ENCODE peak calls at places on chromosomes 4 and X, in four cellular contexts. E is breast epithelium, U is HL-60, K is GM12892. X is an unnamed sample.

GRCh38 chrX:13646154-13646549 is 6.8 kb upstream of the TCEANC start:
- DNase-seq in E (peak; percentile 51), U (no peak), K (no peak), X (no peak)

GRCh38 chr4:8724436-8725070 is 132.0 kb downstream of the CPZ start:
- DNase-seq in U (no peak), E (peak; percentile 19), K (no peak), X (peak; percentile 68)

GRCh38 chr4:118373614-118374255 is 20.9 kb upstream of the PRSS12 start:
- DNase-seq in K (no peak), E (no peak), U (no peak), X (no peak)

GRCh38 chr4:3869661-3870566 is 103.7 kb downstream of the ADRA2C start:
- DNase-seq in E (no peak), K (no peak), U (no peak), X (peak; percentile 15)

GRCh38 chr4:70741872-70742271 is 20.1 kb downstream of the RUFY3 start:
- DNase-seq in K (no peak), U (no peak), E (no peak), X (no peak)

GRCh38 chr4:37644962-37645361 is 41.2 kb downstream of the RELL1 start:
- DNase-seq in U (no peak), E (no peak), K (no peak), X (no peak)

GRCh38 chr4:82201805-82202636 is 171.8 kb downstream of the HNRNPD start:
- DNase-seq in U (no peak), E (no peak), K (no peak), X (no peak)

GRCh38 chrX:13598877-13599276 is 29.5 kb downstream of the EGFL6 start:
- DNase-seq in K (no peak), U (no peak), E (no peak), X (no peak)

GRCh38 chr4:95358320-95358889 is 190.4 kb downstream of the UNC5C start:
- DNase-seq in U (no peak), K (no peak), E (no peak), X (no peak)

GRCh38 chr4:91990726-91991125 is 313.0 kb upstream of the GRID2 start:
- DNase-seq in U (no peak), E (no peak), K (no peak), X (no peak)

GRCh38 chrX:137194164-137194563 is 160.4 kb upstream of the GPR101 start:
- DNase-seq in E (no peak), K (no peak), U (no peak), X (no peak)

GRCh38 chrX:149531599-149531998 is 9.2 kb upstream of the EOLA1 start:
- DNase-seq in E (no peak), K (no peak), U (no peak), X (no peak)

GRCh38 chr4:40515398-40516293 is 114.0 kb downstream of the RBM47 start:
- DNase-seq in U (no peak), E (no peak), K (peak; percentile 50), X (no peak)

GRCh38 chrX:29662759-29663503 is 552.4 kb upstream of the MAGEB2 start:
- DNase-seq in E (no peak), K (no peak), U (peak; percentile 38), X (no peak)

GRCh38 chrX:46722742-46723568 is 36.0 kb downstream of the SLC9A7 start:
- DNase-seq in K (no peak), U (no peak), E (no peak), X (no peak)

GRCh38 chr4:8353158-8353495 is 83.6 kb downstream of the HTRA3 start:
- DNase-seq in E (peak; percentile 45), U (no peak), K (no peak), X (no peak)

GRCh38 chr4:25767877-25768475 is 94.8 kb downstream of the SEL1L3 start:
- DNase-seq in K (no peak), E (no peak), U (peak; percentile 27), X (peak; percentile 63)

GRCh38 chrX:15343075-15343476 is 7.8 kb upstream of the PIGA start:
- DNase-seq in U (no peak), E (no peak), K (no peak), X (peak; percentile 39)

GRCh38 chrX:45068555-45068954 is 132.1 kb downstream of the DIPK2B start:
- DNase-seq in K (no peak), U (no peak), E (no peak), X (no peak)

GRCh38 chrX:84956304-84956703 is 47.4 kb upstream of the APOOL start:
- DNase-seq in K (no peak), U (no peak), E (no peak), X (no peak)

GRCh38 chrX:133171962-133172708 is 46.0 kb downstream of the TFDP3 start:
- DNase-seq in K (no peak), E (no peak), U (no peak), X (no peak)

GRCh38 chrX:85109235-85109634 is 105.6 kb downstream of the APOOL start:
- DNase-seq in U (peak; percentile 12), E (no peak), K (peak; percentile 4), X (no peak)

GRCh38 chr4:15702941-15703403 is at the start of gene BST1:
- DNase-seq in K (peak; percentile 20), U (peak; percentile 70), E (peak; percentile 56), X (peak; percentile 83)

GRCh38 chr4:89420507-89420906 is 112.9 kb upstream of the GPRIN3 start:
- DNase-seq in E (no peak), K (no peak), U (no peak), X (no peak)

GRCh38 chr4:185833055-185833598 is 21.1 kb upstream of the SORBS2 start:
- DNase-seq in E (no peak), U (no peak), K (no peak), X (no peak)

GRCh38 chr4:182938213-182938645 is 21.0 kb upstream of the DCTD start:
- DNase-seq in U (no peak), E (peak; percentile 76), K (peak; percentile 41), X (peak; percentile 77)

GRCh38 chrX:118179161-118179560 is 62.6 kb upstream of the KLHL13 start:
- DNase-seq in E (no peak), K (no peak), U (no peak), X (no peak)

GRCh38 chrX:118179718-118180117 is 63.1 kb upstream of the KLHL13 start:
- DNase-seq in K (no peak), E (no peak), U (no peak), X (no peak)

GRCh38 chrX:118183606-118184005 is 67.0 kb upstream of the KLHL13 start:
- DNase-seq in K (no peak), E (no peak), U (no peak), X (no peak)

GRCh38 chrX:118181030-118181429 is 64.4 kb upstream of the KLHL13 start:
- DNase-seq in K (no peak), E (no peak), U (no peak), X (no peak)

DNA sequence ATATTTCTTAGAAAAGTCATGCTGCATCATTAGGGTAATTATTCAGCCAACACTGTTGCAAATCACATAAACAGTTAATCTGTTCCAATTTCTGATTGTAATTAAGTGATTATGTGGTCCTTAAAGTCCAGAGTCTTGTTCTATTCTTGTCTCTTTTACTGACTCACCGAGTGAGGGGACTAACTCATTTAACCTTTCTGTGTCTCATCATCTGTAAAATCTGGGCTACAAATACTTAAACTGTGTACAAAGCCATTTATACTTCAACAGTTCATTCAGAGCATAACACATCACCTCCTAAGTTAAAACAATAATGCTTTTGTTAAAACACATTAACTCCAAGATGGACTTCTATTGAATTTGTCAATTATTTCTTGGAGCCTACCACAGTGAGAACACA is 65.4 kb upstream of the KLHL13 start:
- DNase-seq in U (no peak), K (no peak), E (no peak), X (no peak)
- TF ChIP-seq POLR2AphosphoS5 in U (no peak), K (no peak), E (no peak), X (no peak)

GRCh38 chr4:124414641-124415040 is 297.9 kb downstream of the ANKRD50 start:
- DNase-seq in K (no peak), E (no peak), U (no peak), X (no peak)

DNA sequence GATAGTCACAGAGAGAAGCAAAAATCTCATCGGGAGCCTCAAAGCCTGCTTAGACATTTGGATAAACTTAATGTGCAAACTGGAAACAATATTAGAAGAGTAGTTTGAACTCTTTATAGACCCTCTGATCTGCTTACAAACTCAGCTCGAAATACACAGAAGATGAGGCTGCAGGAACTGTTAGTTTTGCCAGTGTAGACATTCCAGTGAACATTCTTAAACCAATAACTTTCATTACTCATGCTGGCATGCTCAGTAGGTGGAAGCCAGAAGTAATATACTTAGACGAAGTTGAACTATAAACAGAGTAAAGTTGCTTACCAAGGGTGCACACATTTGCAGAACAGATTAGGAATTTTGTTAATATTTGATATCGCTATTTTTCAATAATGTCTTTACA is 303.5 kb downstream of the ANKRD50 start:
- DNase-seq in E (no peak), K (no peak), U (no peak), X (no peak)
- TF ChIP-seq POLR2AphosphoS5 in E (no peak), K (no peak), U (no peak), X (no peak)

DNA sequence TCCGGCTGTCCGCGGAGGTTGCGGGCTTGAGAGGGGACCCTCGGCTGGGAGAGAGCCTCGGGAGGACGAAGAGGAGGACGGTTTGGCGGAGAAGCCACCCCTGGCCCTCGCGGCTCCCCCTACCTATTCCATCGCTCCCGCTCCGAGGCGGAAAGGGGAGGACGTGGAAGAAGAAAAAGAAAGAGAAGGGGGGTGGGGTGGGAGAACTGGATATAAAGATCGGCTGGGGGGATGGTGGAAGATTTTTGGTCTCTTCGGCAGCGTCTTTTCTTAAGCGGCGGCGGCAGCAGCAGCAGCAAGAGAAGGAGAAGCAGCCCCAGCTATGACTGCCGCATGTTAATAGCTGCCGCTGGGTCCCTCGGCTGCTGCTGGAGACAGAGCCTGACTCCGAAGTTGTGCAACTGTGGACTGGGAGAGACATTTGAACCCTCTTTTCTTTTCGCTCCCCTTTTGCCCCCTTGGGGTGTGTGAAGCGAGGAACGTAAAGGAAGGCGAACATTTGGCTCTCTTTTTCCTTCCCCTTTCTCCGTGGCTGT is 933 bp downstream of the ADGRL3 start:
- DNase-seq in U (peak; percentile 12), K (no peak), E (no peak), X (no peak)
- TF ChIP-seq POLR2AphosphoS5 in U (no peak), K (no peak), E (no peak), X (no peak)

DNA sequence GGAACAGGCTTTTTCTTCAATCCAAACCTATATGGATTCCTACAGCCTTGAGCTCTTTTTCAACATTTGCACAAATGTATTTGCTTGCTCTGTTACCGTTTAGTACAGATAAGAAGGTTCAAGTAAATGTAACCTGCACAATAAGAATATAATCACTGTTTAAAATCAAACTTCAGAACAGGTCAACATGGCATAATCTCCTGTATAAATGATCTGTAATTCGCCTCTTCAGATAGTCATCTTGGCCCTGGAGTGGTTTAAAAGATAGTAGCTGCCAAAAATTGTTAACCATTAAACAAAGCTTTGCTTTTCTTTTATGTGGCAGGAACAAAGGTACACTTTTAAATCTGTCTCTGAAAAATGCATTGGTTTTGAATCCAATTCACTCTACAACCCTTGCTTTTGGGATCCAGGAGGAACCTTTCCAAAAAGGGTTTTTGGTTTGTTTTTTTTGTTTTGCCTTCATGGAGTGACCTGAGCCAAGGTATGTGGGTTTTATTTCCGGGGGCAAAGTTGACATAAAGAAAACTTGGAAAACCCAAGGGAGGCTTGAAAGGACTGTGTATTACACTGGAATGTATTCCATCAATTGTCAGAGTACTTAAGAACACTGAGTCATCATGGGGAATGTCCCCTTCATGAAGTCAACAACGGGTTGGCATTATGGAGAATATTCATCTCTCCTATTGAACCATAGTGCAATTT is 210.4 kb upstream of the HCCS start:
- DNase-seq in E (no peak), K (no peak), U (no peak), X (no peak)
- TF ChIP-seq POLR2AphosphoS5 in E (no peak), K (no peak), U (no peak), X (no peak)

X was measured in upper lobe of left lung.